ENCODE peak calls at places on chromosomes 5 and 9, in seven cellular contexts. K is H1, L is K562, C is A549, G is HepG2, P is IMR-90, V is GM12878. O is an unnamed sample.

GRCh38 chr9:78685471-78685870 is 388.5 kb downstream of the PSAT1 start:
- DNase-seq in L (no peak), C (no peak), P (no peak), V (no peak), G (no peak), K (no peak), O (no peak)

GRCh38 chr5:59357421-59357977 is 536.0 kb downstream of the PDE4D start:
- DNase-seq in G (no peak), L (no peak), P (peak), C (peak), K (no peak), V (no peak), O (no peak)

GRCh38 chr5:159489779-159490178 is 159.5 kb upstream of the IL12B start:
- DNase-seq in K (no peak), C (no peak), G (no peak), P (no peak), L (no peak), V (no peak), O (no peak)

GRCh38 chr5:149898811-149899210 is 45.8 kb downstream of the PDE6A start:
- DNase-seq in V (no peak), P (no peak), C (no peak), G (no peak), K (no peak), L (no peak), O (no peak)

GRCh38 chr9:36007309-36007708 is 29.4 kb upstream of the RECK start:
- DNase-seq in C (no peak), V (no peak), K (no peak), G (no peak), L (no peak), P (no peak), O (no peak)

GRCh38 chr9:110923601-110924000 is 114.7 kb downstream of the LPAR1 start:
- DNase-seq in P (peak), C (no peak), K (no peak), L (no peak), G (no peak), V (no peak), O (no peak)

GRCh38 chr5:78677777-78678668 is 29.5 kb upstream of the LHFPL2 start:
- DNase-seq in P (peak), V (peak), L (peak), G (no peak), K (no peak), C (peak), O (peak)

GRCh38 chr5:56816546-56817081 is 1.3 kb downstream of the MAP3K1 start:
- DNase-seq in V (no peak), K (no peak), C (peak), G (peak), L (peak), P (peak), O (no peak)

GRCh38 chr5:177195307-177195952 is 61.9 kb downstream of the NSD1 start:
- DNase-seq in G (no peak), K (no peak), P (peak), C (no peak), L (no peak), V (no peak), O (no peak)

GRCh38 chr9:34047864-34048729 is 590 bp downstream of the UBAP2 start:
- DNase-seq in G (peak), L (peak), P (no peak), V (no peak), K (no peak), C (peak), O (peak)

GRCh38 chr5:156594406-156594805 is 255.7 kb upstream of the PPP1R2B start:
- DNase-seq in V (no peak), L (no peak), K (no peak), C (no peak), G (no peak), P (no peak), O (no peak)

GRCh38 chr5:141866111-141866510 is 12.1 kb downstream of the PCDH1 start:
- DNase-seq in C (no peak), L (no peak), K (no peak), G (peak), V (no peak), P (no peak), O (peak)

GRCh38 chr9:96050048-96050875 is 174.8 kb downstream of the ERCC6L2 start:
- DNase-seq in C (no peak), K (no peak), G (no peak), L (no peak), P (no peak), V (no peak), O (no peak)
- TF ChIP-seq CEBPB in C (no peak), K (no peak), G (no peak), L (no peak), P (no peak), V (no peak), O (no peak)

GRCh38 chr5:151096001-151096373 is 15.2 kb upstream of the TNIP1 start:
- DNase-seq in P (no peak), K (no peak), G (no peak), C (no peak), V (no peak), L (peak), O (no peak)
- TF ChIP-seq CEBPB in P (no peak), K (no peak), G (no peak), C (no peak), V (no peak), L (no peak), O (no peak)

DNA sequence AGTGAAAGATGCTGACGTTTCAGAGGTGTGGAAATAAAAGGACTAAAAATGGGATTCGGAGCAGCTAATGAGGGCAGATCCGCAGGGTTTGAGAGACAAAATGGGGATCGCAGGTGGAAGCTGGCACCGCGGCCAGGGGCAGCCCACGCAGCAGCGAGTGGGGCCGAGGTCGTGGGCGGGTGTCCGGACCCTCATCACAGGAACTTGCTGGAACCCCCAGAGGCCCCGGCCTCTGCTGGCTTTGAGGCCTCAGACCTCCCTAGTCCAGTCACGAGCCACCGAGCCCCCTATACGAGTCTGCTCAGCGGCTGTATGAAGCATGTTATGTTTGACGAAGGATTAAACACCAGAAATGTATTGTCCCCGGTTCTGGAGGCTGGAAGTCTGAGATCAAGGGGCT is 45.8 kb upstream of the FCN1 start:
- DNase-seq in C (no peak), P (no peak), L (no peak), K (no peak), V (no peak), G (no peak), O (no peak)
- TF ChIP-seq CEBPB in C (no peak), P (no peak), L (no peak), K (no peak), V (no peak), G (no peak), O (no peak)

DNA sequence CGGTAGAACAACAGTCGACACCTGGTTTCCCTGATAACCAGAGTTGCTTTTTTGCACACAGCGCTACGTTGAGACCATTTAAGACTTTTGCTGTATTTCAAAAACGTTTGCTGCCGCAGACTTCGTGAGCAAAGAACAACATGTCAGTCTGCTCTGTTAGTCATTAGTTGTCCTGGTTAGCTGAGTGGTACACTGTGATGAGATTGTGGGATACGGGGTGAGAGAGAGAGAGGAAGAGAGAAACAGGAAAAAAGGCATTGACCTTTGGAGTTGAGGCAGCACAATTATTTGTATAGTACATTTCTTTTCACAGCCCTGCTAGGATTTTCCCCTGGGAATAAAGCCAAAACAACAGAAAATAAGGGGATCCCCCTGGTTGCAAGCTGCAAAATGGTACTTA is 306.1 kb upstream of the WWC1 start:
- DNase-seq in L (no peak), P (no peak), C (no peak), K (no peak), V (no peak), G (peak), O (no peak)
- TF ChIP-seq CEBPB in L (no peak), P (no peak), C (no peak), K (no peak), V (no peak), G (no peak), O (no peak)

GRCh38 chr9:101727621-101728524 is 10.6 kb downstream of the GRIN3A start:
- DNase-seq in K (no peak), V (no peak), C (peak), G (peak), P (peak), L (peak), O (no peak)
- TF ChIP-seq CEBPB in K (peak), V (no peak), C (no peak), G (no peak), P (no peak), L (no peak), O (no peak)

GRCh38 chr5:104650313-104650712 is 1087.7 kb upstream of the NUDT12 start:
- DNase-seq in V (no peak), K (no peak), C (no peak), P (no peak), L (no peak), G (no peak), O (no peak)
- TF ChIP-seq CEBPB in V (no peak), K (no peak), C (no peak), P (no peak), L (no peak), G (no peak), O (no peak)

DNA sequence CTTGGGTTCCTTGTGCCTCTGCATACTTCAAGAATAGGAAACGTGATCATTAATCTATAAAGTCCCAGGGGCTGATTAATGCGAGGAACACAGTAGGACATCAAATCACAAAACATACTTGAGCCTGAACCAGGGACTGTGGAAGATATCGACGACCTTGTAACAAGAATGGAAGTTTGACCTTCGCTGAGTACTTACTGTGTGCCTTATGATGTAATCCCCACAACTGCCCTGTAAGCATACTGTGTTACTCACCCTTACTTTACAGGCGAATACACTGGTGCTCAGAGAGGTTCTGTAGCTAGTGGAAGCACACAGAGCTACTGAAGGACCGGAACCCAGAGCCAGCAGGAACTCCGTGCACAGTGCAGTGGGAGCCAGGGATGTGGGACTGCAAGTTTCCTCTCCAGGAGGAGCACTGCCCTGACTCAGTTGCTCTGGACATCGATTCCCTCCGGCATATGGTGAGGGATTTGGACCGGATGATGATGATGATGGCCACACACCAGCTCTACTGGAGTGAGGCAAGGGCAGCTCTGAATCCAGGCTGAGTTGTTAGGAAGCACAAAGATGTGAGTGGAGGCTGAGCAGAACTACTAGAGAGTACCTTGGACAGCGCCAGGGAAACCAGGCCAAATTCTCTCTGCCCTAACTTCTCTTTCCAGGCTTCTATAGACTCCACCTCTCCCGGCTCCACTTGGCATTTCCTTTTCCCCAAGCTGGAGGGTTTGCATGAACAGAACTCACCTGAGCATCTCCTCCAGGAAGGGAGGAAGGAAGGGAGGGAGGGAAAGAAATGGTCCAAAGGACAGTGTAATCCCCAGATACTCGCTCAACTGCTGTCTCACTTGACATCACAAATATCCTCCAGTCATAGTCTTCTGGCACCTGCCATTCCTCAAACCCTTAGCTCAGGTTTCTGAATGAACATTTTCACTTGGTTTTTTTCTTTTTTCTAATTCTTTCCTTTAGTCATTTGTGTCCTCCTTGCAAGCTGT is 1.5 kb upstream of the GABBR2 start:
- DNase-seq in L (peak), K (no peak), V (no peak), G (no peak), C (peak), P (peak), O (no peak)
- TF ChIP-seq CEBPB in L (no peak), K (no peak), V (no peak), G (no peak), C (no peak), P (peak), O (no peak)

DNA sequence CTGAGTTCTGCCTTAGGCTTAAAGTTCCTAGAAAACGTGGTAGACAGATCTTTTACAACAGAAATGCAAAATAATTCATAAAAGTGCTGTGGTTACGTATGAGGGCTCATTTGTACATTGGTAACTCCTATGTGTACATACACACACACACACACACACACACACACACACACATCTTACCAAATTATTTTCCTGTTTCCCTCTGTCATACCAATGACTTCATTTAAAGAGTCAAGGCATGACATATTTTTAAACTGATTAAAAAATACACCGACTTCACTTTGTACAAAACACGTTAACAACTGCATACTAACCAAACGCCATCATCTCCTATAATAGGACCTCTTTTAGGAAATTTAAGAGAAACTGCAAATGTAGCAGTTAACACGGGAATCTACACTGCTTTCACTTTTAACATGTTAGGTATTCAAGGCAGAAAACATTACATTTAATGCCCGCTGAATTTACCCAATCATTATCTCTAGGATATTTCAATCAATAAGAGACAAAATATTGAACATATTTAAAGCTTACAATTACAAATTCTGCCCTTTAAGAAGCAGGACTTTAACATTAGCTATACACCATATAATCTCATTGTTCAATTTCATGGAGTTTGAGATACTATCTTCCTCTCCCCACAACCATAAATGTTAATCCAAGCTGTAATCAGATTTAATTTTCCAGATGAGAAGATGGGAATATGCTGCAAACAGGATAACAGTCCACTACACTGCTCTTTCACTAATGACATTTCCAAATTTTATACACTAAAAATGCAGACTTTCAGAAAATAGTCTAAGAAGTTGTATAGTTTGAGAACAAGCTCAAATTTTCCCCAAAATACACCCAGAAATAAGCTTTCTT is 133.1 kb downstream of the DENND1A start:
- DNase-seq in C (no peak), P (no peak), K (no peak), G (no peak), L (no peak), V (no peak), O (no peak)
- TF ChIP-seq CEBPB in C (no peak), P (no peak), K (no peak), G (no peak), L (no peak), V (no peak), O (no peak)

DNA sequence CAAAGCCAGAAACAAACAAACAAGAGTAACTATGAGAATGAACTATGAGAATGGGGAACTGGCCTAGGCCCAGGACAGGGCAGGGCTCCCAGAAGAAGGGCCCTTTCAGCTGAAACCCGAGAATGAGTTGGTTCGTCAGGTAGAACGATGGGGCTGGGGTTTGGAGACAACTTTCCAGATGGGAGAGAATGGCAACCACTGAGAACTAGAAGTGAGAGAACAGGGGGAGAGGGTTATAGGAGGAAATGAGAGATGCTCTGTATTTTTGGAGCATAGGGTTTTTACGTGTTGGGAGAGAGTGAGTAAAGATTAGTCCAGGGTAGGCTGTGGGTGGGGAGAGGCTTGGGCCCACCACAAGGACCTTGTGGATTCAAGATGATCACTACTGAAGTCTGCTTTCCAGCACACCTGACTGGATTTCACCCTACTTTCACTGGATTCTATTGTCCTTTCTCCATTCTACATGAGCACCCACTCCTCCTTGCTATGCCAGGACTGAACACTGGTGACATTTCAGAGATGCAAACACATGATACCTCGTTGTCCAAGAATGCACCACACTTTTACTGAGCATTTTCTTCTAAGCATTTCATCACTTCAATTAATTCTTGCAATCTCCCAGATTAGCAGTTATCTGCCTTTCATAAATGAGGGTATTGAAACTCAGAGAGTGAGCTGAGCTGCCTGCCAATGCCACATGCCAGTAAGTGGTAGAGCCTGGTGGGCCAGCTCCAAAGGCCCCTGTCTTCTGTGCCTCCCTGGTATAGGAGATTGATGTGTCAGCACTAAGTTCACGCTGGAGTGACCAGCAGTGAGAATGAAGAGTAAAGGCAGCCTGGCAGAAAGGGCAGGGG is 3.2 kb upstream of the TMEM268 start:
- DNase-seq in L (no peak), C (no peak), G (no peak), K (no peak), P (no peak), V (peak), O (no peak)
- TF ChIP-seq CEBPB in L (no peak), C (no peak), G (no peak), K (no peak), P (no peak), V (no peak), O (no peak)

GRCh38 chr5:34735436-34736426 is 79.6 kb downstream of the RAI14 start:
- DNase-seq in G (no peak), V (no peak), C (no peak), L (no peak), K (no peak), P (peak), O (no peak)
- TF ChIP-seq CEBPB in G (no peak), V (no peak), C (no peak), L (no peak), K (no peak), P (peak), O (no peak)